ENCODE peak calls at places on chromosomes 13 and 19, in nine cellular contexts. B is GM12864, S is lower leg skin, V is cardiac muscle cell, H is MCF 10A, Z is bronchial epithelial cell, O is endothelial cell, M is fibroblast of mammary gland, E is K562. C is an unnamed sample.
A peak's percentile ranks its signal among the peaks of the same experiment; 100 is the strongest.

GRCh38 chr13:113045214-113046007 is 60.2 kb upstream of the F7 start:
- DNase-seq in B (no peak), S (no peak), V (no peak), H (no peak), Z (no peak), O (no peak), M (no peak), E (no peak), C (no peak)

GRCh38 chr19:38164526-38164925 is 59.5 kb downstream of the DPF1 start:
- DNase-seq in B (no peak), S (no peak), V (no peak), H (no peak), Z (no peak), O (no peak), M (no peak), E (no peak), C (no peak)

GRCh38 chr13:111972261-111972780 is 94.6 kb upstream of the SOX1 start:
- DNase-seq in B (no peak), S (peak; percentile 63), V (no peak), H (no peak), Z (no peak), O (no peak), M (no peak), E (no peak), C (peak; percentile 42)

GRCh38 chr13:94550030-94550738 is 45.8 kb downstream of the TGDS start:
- DNase-seq in B (no peak), S (no peak), V (no peak), H (no peak), Z (peak; percentile 61), O (no peak), M (peak; percentile 52), E (no peak), C (no peak)

GRCh38 chr13:51501592-51502205 is 48.9 kb upstream of the INTS6 start:
- DNase-seq in B (no peak), S (no peak), V (no peak), H (peak; percentile 62), Z (peak; percentile 75), O (no peak), M (peak; percentile 83), E (no peak), C (no peak)

GRCh38 chr19:17797397-17798201 is 2.7 kb downstream of the B3GNT3 start:
- DNase-seq in B (no peak), S (no peak), V (no peak), H (peak; percentile 89), Z (peak; percentile 92), O (no peak), M (no peak), E (no peak), C (no peak)

GRCh38 chr13:109509154-109509905 is 277.1 kb downstream of the IRS2 start:
- DNase-seq in B (no peak), S (no peak), V (no peak), H (peak; percentile 20), Z (peak; percentile 52), O (no peak), M (peak; percentile 87), E (no peak), C (no peak)

GRCh38 chr19:46926201-46927071 is 65.6 kb downstream of the ARHGAP35 start:
- DNase-seq in B (no peak), S (peak; percentile 18), V (no peak), H (peak; percentile 67), Z (no peak), O (no peak), M (no peak), E (no peak), C (no peak)

GRCh38 chr13:73945871-73946270 is 188.3 kb downstream of the KLF12 start:
- DNase-seq in B (no peak), S (no peak), V (peak; percentile 4), H (no peak), Z (no peak), O (no peak), M (peak; percentile 25), E (no peak), C (no peak)

GRCh38 chr13:51125495-51126226 is 14.6 kb upstream of the C13orf42 start:
- DNase-seq in B (peak; percentile 26), S (no peak), V (peak; percentile 78), H (peak; percentile 70), Z (peak; percentile 49), O (peak; percentile 63), M (peak; percentile 62), E (peak; percentile 23), C (peak; percentile 75)

GRCh38 chr19:3880471-3881271 is at the start of gene ATCAY:
- DNase-seq in B (no peak), S (no peak), V (peak; percentile 27), H (no peak), Z (no peak), O (no peak), M (no peak), E (no peak), C (peak; percentile 90)

GRCh38 chr13:48741377-48741776 is 87.6 kb downstream of the CYSLTR2 start:
- DNase-seq in B (no peak), S (no peak), V (no peak), H (no peak), Z (no peak), O (no peak), M (peak; percentile 59), E (no peak), C (no peak)

GRCh38 chr13:45256254-45256653 is 55.4 kb upstream of the KCTD4 start:
- DNase-seq in B (no peak), S (no peak), V (no peak), H (no peak), Z (no peak), O (no peak), M (no peak), E (no peak), C (no peak)
- TF ChIP-seq CTCF in B (no peak), S (no peak), V (no peak), H (no peak), Z (no peak), O (no peak), M (no peak), E (no peak), C (no peak)

DNA sequence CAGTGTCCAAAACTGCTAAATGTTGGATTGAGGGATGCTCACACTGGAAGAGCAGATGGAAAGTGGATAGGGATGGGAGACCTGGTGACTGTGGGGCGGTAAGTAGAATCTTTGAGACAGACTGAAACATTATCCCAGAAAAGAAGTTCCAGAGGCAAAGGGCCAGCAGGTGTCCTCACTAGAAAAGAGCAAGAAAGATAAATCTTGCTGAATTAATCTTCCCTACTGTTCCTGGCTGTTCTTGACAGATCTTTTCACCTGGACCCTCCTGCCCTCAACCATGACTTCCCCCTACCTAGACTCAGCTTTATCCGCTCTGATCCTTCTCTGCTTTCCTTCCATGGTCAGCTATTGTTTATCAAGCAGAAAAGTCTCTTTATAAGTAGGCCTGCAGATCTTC is 35.0 kb upstream of the FRY start:
- DNase-seq in B (no peak), S (no peak), V (no peak), H (no peak), Z (no peak), O (no peak), M (no peak), E (no peak), C (no peak)
- TF ChIP-seq CTCF in B (no peak), S (no peak), V (no peak), H (no peak), Z (no peak), O (no peak), M (no peak), E (no peak), C (no peak)

GRCh38 chr13:97256343-97256783 is 34.2 kb downstream of the MBNL2 start:
- DNase-seq in B (no peak), S (no peak), V (no peak), H (peak; percentile 92), Z (peak; percentile 95), O (no peak), M (peak; percentile 93), E (peak; percentile 36), C (no peak)

GRCh38 chr13:97252735-97253134 is 30.6 kb downstream of the MBNL2 start:
- DNase-seq in B (no peak), S (no peak), V (no peak), H (no peak), Z (no peak), O (no peak), M (no peak), E (no peak), C (no peak)

GRCh38 chr13:97255515-97255999 is 33.4 kb downstream of the MBNL2 start:
- DNase-seq in B (no peak), S (no peak), V (no peak), H (peak; percentile 48), Z (no peak), O (no peak), M (no peak), E (no peak), C (no peak)

GRCh38 chr13:97254809-97255208 is 32.7 kb downstream of the MBNL2 start:
- DNase-seq in B (no peak), S (no peak), V (no peak), H (peak; percentile 89), Z (peak; percentile 96), O (no peak), M (peak; percentile 87), E (no peak), C (no peak)

DNA sequence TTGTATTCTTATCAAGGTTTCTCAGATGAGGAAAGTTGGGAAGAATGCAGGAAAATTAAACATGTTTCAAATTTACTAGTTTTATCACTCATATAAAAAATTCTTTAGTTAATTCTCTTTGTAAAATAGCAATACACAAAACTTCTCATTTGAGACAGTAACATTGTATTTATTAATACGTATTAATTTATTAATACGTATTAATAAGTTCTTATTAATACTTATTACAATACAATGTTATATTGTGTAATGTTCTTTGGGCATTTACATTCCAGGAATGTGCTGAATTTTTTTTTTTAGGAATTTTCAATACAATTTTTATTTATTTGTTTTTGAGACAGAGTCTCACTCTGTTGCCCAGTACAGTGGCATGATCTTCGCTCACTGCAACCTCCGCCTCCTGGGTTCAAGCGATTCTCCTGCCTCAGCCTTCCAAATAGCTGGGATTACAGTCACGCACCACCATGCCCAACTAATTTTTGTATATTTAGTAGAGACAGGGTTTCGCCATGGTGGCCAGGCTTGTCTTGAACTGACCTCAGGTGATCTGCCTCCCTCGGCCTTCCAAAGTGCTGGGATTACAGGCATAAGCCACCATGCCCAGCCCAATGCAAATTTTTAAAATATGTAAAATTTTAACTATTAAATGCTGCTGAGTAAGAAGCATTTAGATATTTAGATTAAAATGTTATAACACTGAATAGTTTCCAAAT is 31.6 kb downstream of the MBNL2 start:
- DNase-seq in B (no peak), S (no peak), V (no peak), H (no peak), Z (no peak), O (no peak), M (no peak), E (no peak), C (no peak)
- TF ChIP-seq CTCF in B (no peak), S (no peak), V (no peak), H (no peak), Z (no peak), O (no peak), M (no peak), E (no peak), C (no peak)

DNA sequence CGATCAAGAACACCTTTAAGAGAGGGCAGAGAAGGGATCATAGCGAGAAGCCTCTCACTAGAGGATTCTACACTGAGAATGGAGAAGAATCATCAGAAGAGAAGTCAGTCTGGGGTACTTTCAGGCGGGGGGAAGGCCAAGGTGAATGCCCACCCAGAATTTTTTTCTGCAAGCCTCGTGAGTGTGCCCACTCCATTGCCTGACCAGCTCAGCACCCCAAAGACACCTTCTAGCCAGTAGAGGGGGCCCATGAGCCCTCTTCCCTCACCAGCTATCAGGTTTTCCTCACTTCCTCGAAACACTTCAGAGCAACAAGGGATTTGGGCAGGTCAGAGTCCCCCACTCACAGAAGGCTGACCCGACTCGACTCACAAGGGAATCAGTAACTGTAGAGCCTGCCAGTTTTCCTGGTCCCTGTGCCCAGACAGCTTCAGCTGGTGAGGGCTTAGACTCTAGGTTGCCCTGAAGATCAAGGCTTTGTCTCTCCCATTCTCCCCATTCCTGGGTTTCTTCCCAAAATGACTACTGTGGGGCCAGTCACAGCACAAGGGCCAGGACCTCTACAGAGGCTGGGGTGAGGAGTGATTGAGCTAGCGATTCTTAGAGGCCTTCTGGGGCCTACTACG is 18.4 kb downstream of the NLRP13 start:
- DNase-seq in B (no peak), S (peak; percentile 31), V (no peak), H (no peak), Z (no peak), O (no peak), M (no peak), E (no peak), C (no peak)
- TF ChIP-seq CTCF in B (peak; percentile 67), S (no peak), V (no peak), H (no peak), Z (no peak), O (no peak), M (no peak), E (peak; percentile 54), C (peak; percentile 31)

C was measured in H9.